ENCODE peak calls at places on chromosomes 3 and 15, in eight cellular contexts. H is fibroblast of the aortic adventitia; F is CD8-positive, alpha-beta T cell; W is AG04450; S is cardiac fibroblast; M is lower leg skin; G is bronchial epithelial cell; D is brain microvascular endothelial cell. C is an unnamed sample.

GRCh38 chr3:42736081-42736480 is 33.5 kb upstream of the HHATL start:
- DNase-seq in H (no peak), F (no peak), W (no peak), S (no peak), M (peak; percentile 12), G (no peak), D (no peak), C (no peak)

GRCh38 chr3:60827666-60828065 is 423.6 kb downstream of the FHIT start:
- DNase-seq in H (no peak), F (no peak), W (no peak), S (no peak), M (no peak), G (no peak), D (no peak), C (no peak)

GRCh38 chr3:12401208-12401607 is 83.1 kb upstream of the TSEN2 start:
- DNase-seq in H (no peak), F (no peak), W (no peak), S (no peak), M (no peak), G (no peak), D (no peak), C (no peak)

GRCh38 chr15:92294759-92295158 is 98.9 kb upstream of the ST8SIA2 start:
- DNase-seq in H (no peak), F (no peak), W (no peak), S (no peak), M (no peak), G (no peak), D (no peak), C (no peak)

GRCh38 chr3:105527949-105528348 is 161.2 kb downstream of the ALCAM start:
- DNase-seq in H (no peak), F (no peak), W (no peak), S (no peak), M (no peak), G (peak; percentile 91), D (no peak), C (no peak)

GRCh38 chr15:68228143-68228970 is 1.2 kb downstream of the CLN6 start:
- DNase-seq in H (peak; percentile 12), F (no peak), W (no peak), S (no peak), M (peak; percentile 14), G (peak; percentile 0), D (no peak), C (no peak)

GRCh38 chr3:187247398-187247797 is 44.1 kb downstream of the MASP1 start:
- DNase-seq in H (no peak), F (no peak), W (no peak), S (no peak), M (no peak), G (no peak), D (no peak), C (no peak)

GRCh38 chr3:171556133-171556532 is 95.9 kb upstream of the TNIK start:
- DNase-seq in H (no peak), F (no peak), W (no peak), S (no peak), M (no peak), G (no peak), D (no peak), C (no peak)

GRCh38 chr15:25850154-25851111 is 12.7 kb downstream of the ATP10A start:
- DNase-seq in H (peak; percentile 80), F (peak; percentile 64), W (no peak), S (peak; percentile 73), M (peak; percentile 66), G (peak; percentile 34), D (peak; percentile 58), C (no peak)

GRCh38 chr3:36796896-36797295 is 32.5 kb upstream of the DCLK3 start:
- DNase-seq in H (peak; percentile 79), F (no peak), W (no peak), S (peak; percentile 9), M (no peak), G (peak; percentile 73), D (peak; percentile 72), C (peak; percentile 46)

GRCh38 chr3:64223809-64224570 is 1.3 kb downstream of the PRICKLE2 start:
- DNase-seq in H (peak; percentile 80), F (no peak), W (no peak), S (peak; percentile 77), M (no peak), G (no peak), D (peak; percentile 52), C (no peak)

GRCh38 chr3:64218746-64219145 is 6.5 kb downstream of the PRICKLE2 start:
- DNase-seq in H (no peak), F (no peak), W (no peak), S (no peak), M (no peak), G (no peak), D (no peak), C (no peak)

GRCh38 chr3:64220161-64220560 is 5.1 kb downstream of the PRICKLE2 start:
- DNase-seq in H (peak; percentile 91), F (no peak), W (no peak), S (peak; percentile 90), M (no peak), G (peak; percentile 34), D (no peak), C (peak; percentile 76)

GRCh38 chr3:64222501-64222900 is 2.8 kb downstream of the PRICKLE2 start:
- DNase-seq in H (no peak), F (no peak), W (no peak), S (no peak), M (no peak), G (no peak), D (no peak), C (no peak)

DNA sequence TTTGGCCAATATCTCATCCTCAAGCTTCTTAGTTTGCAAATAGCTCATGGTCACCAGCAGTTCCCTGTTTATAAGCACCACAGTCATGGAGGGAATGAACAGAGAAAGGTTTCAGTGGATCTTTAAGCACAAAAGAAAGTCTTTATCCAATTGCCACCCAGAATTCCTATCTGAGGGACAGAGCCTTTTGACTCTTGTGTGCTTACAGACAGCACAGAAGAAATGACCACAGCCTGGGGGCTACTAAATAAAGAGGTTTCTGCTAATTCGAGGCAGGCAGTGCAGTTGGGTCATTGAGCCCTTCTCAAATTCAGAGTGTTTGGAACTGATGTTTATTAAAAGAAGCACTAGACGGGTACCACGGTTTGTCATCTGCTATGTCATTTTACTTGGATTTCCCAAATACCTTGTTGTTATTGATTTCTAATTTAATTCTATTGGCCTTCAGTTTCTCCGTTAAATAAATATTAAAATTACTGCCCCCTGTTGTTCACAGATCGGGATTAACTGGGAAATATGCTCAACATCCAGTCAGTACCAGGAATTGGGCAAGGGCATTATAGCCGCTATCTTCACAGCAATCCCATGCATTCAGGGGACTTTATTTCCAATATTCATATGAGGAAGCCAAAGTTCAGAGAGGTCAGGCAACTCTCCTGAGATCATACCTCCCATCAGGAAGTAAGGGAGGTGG is 3.6 kb downstream of the PRICKLE2 start:
- DNase-seq in H (no peak), F (no peak), W (no peak), S (no peak), M (no peak), G (no peak), D (no peak), C (no peak)
- H3K4me3 ChIP-seq in H (peak overlapping the region; percentile 15), F (no peak overlapping the region), W (no peak overlapping the region), S (peak overlapping the region; percentile 3), M (no peak overlapping the region), G (no peak overlapping the region), D (no peak overlapping the region), C (no peak overlapping the region)

GRCh38 chr3:163327086-163327485 is 1751.2 kb downstream of the SI start:
- DNase-seq in H (no peak), F (no peak), W (no peak), S (no peak), M (no peak), G (no peak), D (peak; percentile 5), C (no peak)

GRCh38 chr3:163328680-163329079 is 1749.6 kb downstream of the SI start:
- DNase-seq in H (no peak), F (no peak), W (no peak), S (no peak), M (no peak), G (no peak), D (no peak), C (no peak)
- TF ChIP-seq CTCF in H (no peak), F (no peak), W (no peak), S (no peak), M (no peak), G (no peak), D (no peak), C (no peak)

GRCh38 chr3:59709702-59710555 is 660.1 kb upstream of the CFAP20DC start:
- DNase-seq in H (no peak), F (peak; percentile 4), W (no peak), S (no peak), M (peak; percentile 43), G (no peak), D (no peak), C (no peak)
- H3K4me3 ChIP-seq in H (no peak overlapping the region), F (no peak overlapping the region), W (no peak overlapping the region), S (no peak overlapping the region), M (no peak overlapping the region), G (no peak overlapping the region), D (no peak overlapping the region), C (no peak overlapping the region)

DNA sequence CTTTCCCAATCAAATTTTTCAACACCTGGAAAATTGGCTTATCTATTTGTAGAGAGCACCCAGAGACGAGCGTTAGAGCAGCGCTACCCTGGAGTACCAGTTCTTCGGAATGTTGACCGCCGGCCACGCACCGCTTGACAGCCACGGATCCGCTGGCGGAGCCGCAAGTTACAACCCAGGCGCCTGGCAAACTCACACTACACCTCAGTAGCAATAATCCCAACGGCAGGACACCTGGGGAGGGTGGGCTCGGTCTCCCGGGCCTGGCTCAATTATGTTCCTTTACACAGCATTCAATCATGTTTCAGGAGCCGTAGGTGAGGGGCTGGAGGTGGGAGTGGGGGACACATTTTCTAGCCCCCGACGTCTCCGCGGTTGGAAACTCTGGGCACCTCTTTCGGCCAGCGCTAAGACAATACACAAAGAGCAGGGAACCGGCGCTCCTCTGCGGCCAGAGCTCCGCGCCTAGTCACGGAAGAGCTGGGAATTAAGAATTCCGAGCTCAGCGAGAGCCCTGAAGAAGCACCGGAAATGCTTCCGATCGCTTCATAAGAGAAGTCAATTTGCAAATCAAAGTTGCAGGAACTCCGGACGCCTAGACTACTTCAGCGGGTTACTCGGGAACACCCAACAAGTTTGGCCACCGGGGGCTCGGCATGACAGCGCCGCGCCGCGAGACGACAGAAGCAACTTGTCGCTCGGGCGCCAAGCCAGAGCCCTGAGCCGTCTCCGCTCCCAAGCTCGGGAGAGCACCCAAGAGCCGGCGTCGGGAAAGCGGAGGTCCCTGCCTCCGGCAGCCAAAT is 1.0 kb downstream of the MB21D2 start:
- DNase-seq in H (peak; percentile 74), F (no peak), W (no peak), S (peak; percentile 66), M (peak; percentile 50), G (peak; percentile 57), D (peak; percentile 51), C (no peak)
- TF ChIP-seq CTCF in H (no peak), F (no peak), W (no peak), S (no peak), M (no peak), G (peak; percentile 10), D (no peak), C (no peak)

GRCh38 chr15:88624156-88624970 is 3.2 kb downstream of the AEN start:
- DNase-seq in H (peak; percentile 65), F (peak; percentile 18), W (no peak), S (peak; percentile 71), M (no peak), G (no peak), D (no peak), C (no peak)
- H3K4me3 ChIP-seq in H (peak overlapping the region; percentile 46), F (peak overlapping the region; percentile 38), W (peak overlapping the region; percentile 94), S (no peak overlapping the region), M (no peak overlapping the region), G (no peak overlapping the region), D (no peak overlapping the region), C (no peak overlapping the region)

C was measured in retinal pigment epithelial cell.